ENCODE peak calls at places on chromosome 20, in seven cellular contexts. R, T, Z, L, J, X and F are unnamed samples.

GRCh38 chr20:21513181-21513663 is 642 bp downstream of the NKX2-2 start:
- DNase-seq in R (no peak), T (no peak), Z (no peak), L (no peak), J (no peak), X (peak; percentile 58), F (peak; percentile 25)

GRCh38 chr20:45470262-45470931 is 844 bp downstream of the WFDC2 start:
- DNase-seq in R (no peak), T (no peak), Z (no peak), L (no peak), J (no peak), X (peak; percentile 65), F (peak; percentile 54)

GRCh38 chr20:29740951-29741593 is 1516.4 kb upstream of the DEFB115 start:
- DNase-seq in R (no peak), T (no peak), Z (peak; percentile 1), L (no peak), J (no peak), X (no peak), F (no peak)

GRCh38 chr20:18705490-18705889 is 108.1 kb upstream of the SCP2D1 start:
- DNase-seq in R (peak; percentile 21), T (no peak), Z (no peak), L (no peak), J (no peak), X (no peak), F (peak; percentile 96)

GRCh38 chr20:37919389-37920040 is 16.6 kb downstream of the VSTM2L start:
- DNase-seq in R (no peak), T (no peak), Z (no peak), L (no peak), J (no peak), X (peak; percentile 38), F (no peak)

GRCh38 chr20:13546497-13547131 is 92.1 kb downstream of the TASP1 start:
- DNase-seq in R (peak; percentile 73), T (peak; percentile 93), Z (peak; percentile 37), L (peak; percentile 69), J (peak; percentile 72), X (peak; percentile 86), F (peak; percentile 81)

GRCh38 chr20:30502670-30503069 is 754.8 kb upstream of the DEFB115 start:
- DNase-seq in R (no peak), T (no peak), Z (no peak), L (no peak), J (no peak), X (no peak), F (no peak)

GRCh38 chr20:19786311-19786710 is 28.3 kb downstream of the RIN2 start:
- DNase-seq in R (peak; percentile 90), T (peak; percentile 75), Z (no peak), L (no peak), J (peak; percentile 91), X (peak; percentile 44), F (peak; percentile 90)

GRCh38 chr20:60598528-60598927 is 640.3 kb downstream of the CDH26 start:
- DNase-seq in R (no peak), T (no peak), Z (no peak), L (no peak), J (no peak), X (no peak), F (no peak)

GRCh38 chr20:3932277-3933073 is 43.3 kb downstream of the PANK2 start:
- DNase-seq in R (peak; percentile 49), T (no peak), Z (no peak), L (no peak), J (peak; percentile 82), X (no peak), F (peak; percentile 77)

GRCh38 chr20:31693987-31694661 is 28.5 kb downstream of the BCL2L1 start:
- DNase-seq in R (no peak), T (peak; percentile 5), Z (peak; percentile 61), L (no peak), J (no peak), X (peak; percentile 56), F (no peak)

GRCh38 chr20:13723015-13723414 is 61.7 kb downstream of the ESF1 start:
- DNase-seq in R (peak; percentile 32), T (no peak), Z (no peak), L (no peak), J (no peak), X (peak; percentile 11), F (no peak)

GRCh38 chr20:49814057-49814675 is 1.5 kb downstream of the SLC9A8 start:
- DNase-seq in R (no peak), T (peak; percentile 28), Z (no peak), L (no peak), J (no peak), X (no peak), F (peak; percentile 23)
- H3K4me3 ChIP-seq in R (peak overlapping the region; percentile 82), T (peak overlapping the region; percentile 68), Z (peak overlapping the region; percentile 65), L (peak overlapping the region; percentile 90), J (no peak overlapping the region), X (no peak overlapping the region), F (peak overlapping the region; percentile 84)

GRCh38 chr20:10291564-10292240 is 73.1 kb downstream of the SNAP25 start:
- DNase-seq in R (no peak), T (no peak), Z (no peak), L (no peak), J (no peak), X (no peak), F (no peak)
- H2AFZ ChIP-seq in R (no peak overlapping the region), T (no peak overlapping the region), Z (no peak overlapping the region), L (no peak overlapping the region), J (no peak overlapping the region), X (no peak overlapping the region), F (no peak overlapping the region)

GRCh38 chr20:34532320-34532719 is 16.1 kb downstream of the DYNLRB1 start:
- DNase-seq in R (no peak), T (no peak), Z (no peak), L (no peak), J (no peak), X (no peak), F (no peak)
- TF ChIP-seq EZH2 in R (no peak), T (no peak), Z (no peak), L (no peak), J (no peak), X (no peak), F (no peak)

GRCh38 chr20:23046431-23046830 is 3.0 kb downstream of the THBD start:
- DNase-seq in R (no peak), T (peak; percentile 49), Z (no peak), L (no peak), J (no peak), X (no peak), F (no peak)
- H3K4me3 ChIP-seq in R (peak overlapping the region; percentile 20), T (peak overlapping the region; percentile 25), Z (no peak overlapping the region), L (no peak overlapping the region), J (no peak overlapping the region), X (no peak overlapping the region), F (peak overlapping the region; percentile 77)

DNA sequence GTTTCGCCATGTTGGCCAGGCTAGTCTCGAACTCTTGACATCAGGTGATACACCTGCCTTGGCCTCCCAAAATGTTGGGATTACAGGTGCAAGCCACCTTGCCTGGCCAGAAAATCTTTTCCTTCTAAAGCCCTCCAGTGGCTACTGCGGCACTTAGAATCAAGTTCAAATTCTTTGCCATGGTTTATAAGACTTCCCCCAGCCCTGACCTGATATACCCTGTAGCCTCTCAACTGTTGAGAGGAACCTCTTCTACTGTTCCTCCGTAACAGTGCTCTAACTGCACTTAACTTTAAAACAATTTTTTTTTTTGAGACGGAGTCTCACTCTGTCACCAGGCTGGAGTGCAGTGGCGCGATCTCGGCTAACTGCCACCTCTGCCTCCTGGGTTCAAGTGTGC is 235.6 kb downstream of the BCAS1 start:
- DNase-seq in R (no peak), T (no peak), Z (no peak), L (no peak), J (no peak), X (no peak), F (no peak)
- H2AFZ ChIP-seq in R (no peak overlapping the region), T (no peak overlapping the region), Z (no peak overlapping the region), L (no peak overlapping the region), J (no peak overlapping the region), X (no peak overlapping the region), F (no peak overlapping the region)

GRCh38 chr20:63009988-63010769 is 3.4 kb upstream of the BHLHE23 start:
- DNase-seq in R (no peak), T (no peak), Z (peak; percentile 45), L (no peak), J (peak; percentile 12), X (no peak), F (no peak)
- TF ChIP-seq EZH2 in R (peak; percentile 70), T (no peak), Z (no peak), L (no peak), J (no peak), X (no peak), F (no peak)

DNA sequence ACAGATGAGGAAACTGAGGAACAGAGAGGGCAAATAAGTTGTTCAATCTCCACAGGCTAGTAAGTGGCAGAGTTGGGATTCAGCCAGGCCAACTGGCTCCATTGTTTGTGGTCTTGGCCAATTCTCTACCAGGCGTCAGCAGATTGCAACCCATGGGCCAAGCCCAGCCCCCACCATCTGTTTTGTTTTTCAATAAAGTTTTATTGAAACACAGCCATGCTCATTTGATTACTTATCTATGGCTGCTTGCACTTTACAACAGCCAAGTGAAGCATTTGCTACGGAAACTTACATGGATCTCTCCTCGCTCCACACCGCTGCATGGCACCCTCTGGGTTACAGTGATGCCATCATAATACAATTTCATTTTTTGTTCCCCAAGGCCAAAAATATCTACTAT is 90.8 kb downstream of the ZNF217 start:
- DNase-seq in R (no peak), T (no peak), Z (no peak), L (no peak), J (no peak), X (no peak), F (no peak)
- H3K4me3 ChIP-seq in R (no peak overlapping the region), T (peak overlapping the region; percentile 66), Z (no peak overlapping the region), L (peak overlapping the region; percentile 52), J (no peak overlapping the region), X (no peak overlapping the region), F (no peak overlapping the region)

DNA sequence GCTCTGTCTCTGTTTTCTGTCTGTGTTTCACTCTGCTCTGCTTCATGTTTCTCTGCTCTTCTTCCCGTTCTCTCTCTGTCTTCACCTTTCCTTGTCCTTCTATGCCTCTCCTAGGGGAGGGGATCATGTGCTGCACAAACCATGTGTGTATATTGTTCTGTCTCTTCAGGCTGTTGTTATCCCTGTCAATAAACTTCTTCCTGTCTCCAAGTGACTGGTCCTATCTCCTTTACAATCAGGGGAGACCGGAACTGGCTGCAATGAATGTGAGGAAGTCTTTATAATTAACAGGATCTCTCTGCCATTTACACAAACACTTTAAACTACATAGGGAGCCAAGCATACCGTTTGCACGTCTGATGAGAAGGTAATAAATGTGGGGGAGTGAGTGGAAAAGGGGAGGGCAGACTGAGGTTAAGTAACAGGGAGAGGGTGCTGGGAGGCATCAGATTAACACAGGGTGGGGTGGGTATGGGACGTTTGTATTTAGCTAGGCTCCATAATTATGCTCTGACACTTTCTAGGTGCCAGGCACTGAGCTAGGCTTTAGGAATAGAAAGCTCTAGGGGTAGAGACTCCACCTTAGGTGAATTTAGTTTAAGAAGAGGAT is 626.1 kb downstream of the DHX35 start:
- DNase-seq in R (no peak), T (no peak), Z (no peak), L (no peak), J (peak; percentile 89), X (no peak), F (no peak)
- H2AFZ ChIP-seq in R (no peak overlapping the region), T (no peak overlapping the region), Z (no peak overlapping the region), L (no peak overlapping the region), J (peak overlapping the region; percentile 76), X (no peak overlapping the region), F (no peak overlapping the region)

GRCh38 chr20:22584922-22585785 is 782 bp upstream of the FOXA2 start:
- DNase-seq in R (no peak), T (peak; percentile 39), Z (no peak), L (no peak), J (no peak), X (peak; percentile 68), F (no peak)
- TF ChIP-seq EZH2 in R (peak; percentile 90), T (no peak), Z (no peak), L (no peak), J (peak; percentile 97), X (peak; percentile 100), F (peak; percentile 74)